ENCODE peak calls at places on chromosomes 4 and X, in seven cellular contexts. J, Z, Y, H, Q, U and R are unnamed samples.
A peak's percentile ranks its signal among the peaks of the same experiment; 100 is the strongest.

GRCh38 chr4:89336818-89337395 is 29.3 kb upstream of the GPRIN3 start:
- DNase-seq in J (no peak), Z (no peak), Y (no peak), H (no peak), Q (no peak), U (no peak), R (no peak)

GRCh38 chr4:184064877-184065276 is 152.8 kb downstream of the ENPP6 start:
- DNase-seq in J (no peak), Z (no peak), Y (no peak), H (no peak), Q (peak; percentile 59), U (no peak), R (no peak)

GRCh38 chr4:141244419-141244818 is 23.7 kb downstream of the ZNF330 start:
- DNase-seq in J (no peak), Z (no peak), Y (no peak), H (no peak), Q (no peak), U (no peak), R (no peak)

GRCh38 chr4:184268574-184269160 is 51.0 kb upstream of the ENPP6 start:
- DNase-seq in J (no peak), Z (no peak), Y (no peak), H (no peak), Q (no peak), U (no peak), R (no peak)

GRCh38 chr4:7419961-7420660 is 14.6 kb downstream of the PSAPL1 start:
- DNase-seq in J (no peak), Z (no peak), Y (no peak), H (no peak), Q (peak; percentile 9), U (no peak), R (no peak)

GRCh38 chrX:116873678-116874077 is 410.9 kb upstream of the CT83 start:
- DNase-seq in J (peak; percentile 72), Z (peak; percentile 59), Y (peak; percentile 35), H (peak; percentile 71), Q (no peak), U (peak; percentile 36), R (no peak)

GRCh38 chr4:184924516-184924915 is 93.8 kb upstream of the HELT start:
- DNase-seq in J (no peak), Z (no peak), Y (no peak), H (no peak), Q (no peak), U (no peak), R (no peak)

GRCh38 chrX:38800981-38801845 is at the start of gene MID1IP1:
- DNase-seq in J (peak; percentile 90), Z (peak; percentile 94), Y (peak; percentile 54), H (peak; percentile 82), Q (peak; percentile 93), U (peak; percentile 93), R (peak; percentile 78)

GRCh38 chr4:183632689-183633088 is 26.3 kb downstream of the RWDD4 start:
- DNase-seq in J (no peak), Z (no peak), Y (no peak), H (no peak), Q (no peak), U (no peak), R (no peak)

GRCh38 chr4:41204400-41204978 is 9.9 kb downstream of the APBB2 start:
- DNase-seq in J (peak; percentile 68), Z (peak; percentile 53), Y (no peak), H (peak; percentile 29), Q (peak; percentile 74), U (peak; percentile 86), R (no peak)

GRCh38 chr4:113849771-113850170 is 88.2 kb upstream of the CAMK2D start:
- DNase-seq in J (peak; percentile 66), Z (no peak), Y (no peak), H (no peak), Q (no peak), U (peak; percentile 64), R (no peak)

GRCh38 chr4:83522239-83522638 is 13.7 kb upstream of the GPAT3 start:
- DNase-seq in J (no peak), Z (no peak), Y (no peak), H (no peak), Q (no peak), U (no peak), R (no peak)

GRCh38 chr4:6278801-6279197 is 9.1 kb downstream of the WFS1 start:
- DNase-seq in J (peak; percentile 8), Z (no peak), Y (no peak), H (no peak), Q (no peak), U (peak; percentile 19), R (no peak)

GRCh38 chr4:75002381-75002780 is 69.5 kb downstream of the PARM1 start:
- DNase-seq in J (no peak), Z (no peak), Y (no peak), H (peak; percentile 37), Q (no peak), U (peak; percentile 30), R (no peak)

GRCh38 chrX:155768036-155768769 is 112.9 kb upstream of the VAMP7 start:
- DNase-seq in J (peak; percentile 69), Z (no peak), Y (peak; percentile 13), H (peak; percentile 49), Q (no peak), U (peak; percentile 82), R (no peak)

GRCh38 chrX:154988719-154989118 is 33.8 kb downstream of the F8 start:
- DNase-seq in J (no peak), Z (no peak), Y (no peak), H (no peak), Q (no peak), U (no peak), R (no peak)

GRCh38 chr4:25312496-25313193 is at the start of gene ZCCHC4:
- DNase-seq in J (peak; percentile 88), Z (peak; percentile 83), Y (peak; percentile 64), H (peak; percentile 72), Q (peak; percentile 91), U (peak; percentile 93), R (peak; percentile 81)

GRCh38 chrX:24301806-24302205 is 12.1 kb downstream of the SUPT20HL2 start:
- DNase-seq in J (peak; percentile 9), Z (no peak), Y (no peak), H (no peak), Q (no peak), U (no peak), R (no peak)

GRCh38 chrX:24305905-24306304 is 8.0 kb downstream of the SUPT20HL2 start:
- DNase-seq in J (no peak), Z (no peak), Y (no peak), H (no peak), Q (no peak), U (no peak), R (no peak)

GRCh38 chrX:24301060-24301459 is 12.8 kb downstream of the SUPT20HL2 start:
- DNase-seq in J (peak; percentile 2), Z (no peak), Y (no peak), H (peak; percentile 52), Q (no peak), U (no peak), R (no peak)

GRCh38 chrX:24306430-24306829 is 7.4 kb downstream of the SUPT20HL2 start:
- DNase-seq in J (no peak), Z (no peak), Y (no peak), H (no peak), Q (no peak), U (no peak), R (no peak)
- TF ChIP-seq CTCF in J (no peak), Z (no peak), Y (no peak), H (no peak), Q (no peak), U (no peak), R (peak; percentile 8)

DNA sequence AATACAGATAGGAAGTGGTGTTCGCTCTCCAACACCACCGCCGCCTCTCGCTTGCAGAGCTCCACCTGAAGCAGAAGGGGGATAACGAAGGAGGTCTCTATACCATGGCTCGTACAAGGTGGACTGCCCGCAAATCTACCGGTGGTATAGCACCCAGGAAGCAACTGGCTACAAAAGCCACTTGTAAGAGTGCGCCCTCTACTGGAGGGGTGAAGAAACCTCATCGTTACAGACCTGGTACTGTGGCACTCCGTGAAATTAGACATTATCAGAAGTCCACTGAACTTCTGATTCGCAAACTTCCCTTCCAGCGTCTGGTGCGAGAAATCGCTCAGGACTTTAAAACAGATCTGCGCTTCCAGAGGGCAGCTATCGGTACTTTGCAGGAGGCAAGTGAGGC is 5.2 kb upstream of the BMP15 start:
- DNase-seq in J (no peak), Z (no peak), Y (no peak), H (no peak), Q (no peak), U (peak; percentile 0), R (no peak)
- TF ChIP-seq CTCF in J (peak; percentile 30), Z (no peak), Y (peak; percentile 21), H (peak; percentile 39), Q (no peak), U (peak; percentile 22), R (peak; percentile 15)

GRCh38 chrX:152641996-152642395 is 4.3 kb downstream of the GABRQ start:
- DNase-seq in J (peak; percentile 6), Z (no peak), Y (no peak), H (peak; percentile 3), Q (no peak), U (peak; percentile 6), R (no peak)
- TF ChIP-seq CTCF in J (peak; percentile 23), Z (no peak), Y (peak; percentile 20), H (peak; percentile 14), Q (no peak), U (no peak), R (no peak)

DNA sequence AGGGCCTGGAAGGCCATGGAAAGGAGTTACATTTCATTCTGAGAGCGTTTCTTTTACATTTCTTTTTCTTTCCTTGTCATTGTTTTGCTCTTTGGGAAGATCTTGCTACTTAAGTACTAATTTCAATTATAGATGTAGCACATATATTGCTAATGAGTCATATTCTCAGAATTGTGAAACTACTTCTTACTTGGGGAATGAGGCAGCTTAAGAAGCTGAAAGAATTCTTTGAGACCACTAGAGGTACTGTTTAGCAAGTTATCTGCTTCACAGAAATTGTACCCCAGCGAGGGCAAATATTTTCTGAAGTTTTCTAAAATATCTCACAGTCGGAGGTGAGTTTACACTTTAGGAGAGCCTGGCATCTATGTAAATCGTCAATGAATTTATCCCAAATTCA is 100.6 kb downstream of the AFF2 start:
- DNase-seq in J (peak; percentile 6), Z (peak; percentile 15), Y (no peak), H (peak; percentile 60), Q (no peak), U (peak; percentile 24), R (peak; percentile 13)
- TF ChIP-seq CTCF in J (no peak), Z (no peak), Y (no peak), H (no peak), Q (no peak), U (no peak), R (no peak)

GRCh38 chr4:125316391-125316780 is 1.6 kb downstream of the FAT4 start:
- DNase-seq in J (no peak), Z (peak; percentile 34), Y (no peak), H (peak; percentile 56), Q (peak; percentile 34), U (no peak), R (no peak)

GRCh38 chr4:125315571-125316390 is 1.0 kb downstream of the FAT4 start:
- DNase-seq in J (peak; percentile 48), Z (peak; percentile 31), Y (no peak), H (peak; percentile 25), Q (peak; percentile 27), U (peak; percentile 64), R (no peak)

GRCh38 chr4:125313497-125313896 is 1.3 kb upstream of the FAT4 start:
- DNase-seq in J (peak; percentile 93), Z (peak; percentile 57), Y (peak; percentile 75), H (peak; percentile 77), Q (peak; percentile 46), U (peak; percentile 94), R (peak; percentile 88)

GRCh38 chr4:125313989-125314602 is 659 bp upstream of the FAT4 start:
- DNase-seq in J (no peak), Z (no peak), Y (no peak), H (no peak), Q (no peak), U (no peak), R (no peak)

GRCh38 chr4:125314676-125315570 is at the start of gene FAT4:
- DNase-seq in J (peak; percentile 97), Z (peak; percentile 89), Y (peak; percentile 92), H (peak; percentile 86), Q (peak; percentile 86), U (peak; percentile 98), R (peak; percentile 95)
- TF ChIP-seq CTCF in J (no peak), Z (no peak), Y (no peak), H (peak; percentile 10), Q (no peak), U (no peak), R (peak; percentile 7)